ENCODE peak calls at places on chromosome 21, in nine cellular contexts. A is prostate gland, I is fibroblast of the aortic adventitia, W is nephron progenitor cell, J is ascending aorta, V is foreskin fibroblast, O is fibroblast of pulmonary artery, H is neural crest cell, D is fibroblast of villous mesenchyme. L is an unnamed sample.

GRCh38 chr21:39055167-39055767 is 128.0 kb downstream of the PSMG1 start:
- DNase-seq in A (no peak), I (no peak), W (no peak), J (no peak), V (no peak), O (no peak), H (no peak), D (peak; percentile 32), L (no peak)

GRCh38 chr21:29506214-29506613 is 207.5 kb downstream of the BACH1 start:
- DNase-seq in A (no peak), I (no peak), W (no peak), J (no peak), V (no peak), O (no peak), H (no peak), D (no peak), L (no peak)

GRCh38 chr21:39373634-39374033 is 24.7 kb upstream of the HMGN1 start:
- DNase-seq in A (no peak), I (peak; percentile 46), W (no peak), J (no peak), V (peak; percentile 77), O (peak; percentile 64), H (no peak), D (peak; percentile 53), L (peak; percentile 39)

GRCh38 chr21:42174173-42174572 is 44.8 kb upstream of the ABCG1 start:
- DNase-seq in A (no peak), I (no peak), W (no peak), J (no peak), V (no peak), O (no peak), H (no peak), D (no peak), L (no peak)

GRCh38 chr21:36134820-36135390 is at the start of gene CBR3:
- DNase-seq in A (peak; percentile 60), I (peak; percentile 91), W (peak; percentile 40), J (no peak), V (peak; percentile 77), O (peak; percentile 36), H (peak; percentile 23), D (peak; percentile 35), L (peak; percentile 67)

GRCh38 chr21:28393279-28393678 is 599.4 kb downstream of the LTN1 start:
- DNase-seq in A (no peak), I (no peak), W (no peak), J (no peak), V (no peak), O (no peak), H (no peak), D (no peak), L (peak; percentile 92)

GRCh38 chr21:29232601-29233541 is 65.9 kb upstream of the BACH1 start:
- DNase-seq in A (no peak), I (peak; percentile 61), W (no peak), J (no peak), V (peak; percentile 63), O (peak; percentile 45), H (no peak), D (peak; percentile 89), L (peak; percentile 56)

GRCh38 chr21:28671549-28672195 is 321.0 kb downstream of the LTN1 start:
- DNase-seq in A (no peak), I (no peak), W (no peak), J (no peak), V (peak; percentile 16), O (no peak), H (no peak), D (peak; percentile 81), L (no peak)

GRCh38 chr21:37520801-37521200 is 154.2 kb downstream of the DYRK1A start:
- DNase-seq in A (no peak), I (no peak), W (no peak), J (no peak), V (no peak), O (no peak), H (no peak), D (no peak), L (no peak)

GRCh38 chr21:41530366-41530765 is 22.4 kb upstream of the TMPRSS2 start:
- DNase-seq in A (no peak), I (no peak), W (no peak), J (no peak), V (no peak), O (no peak), H (no peak), D (no peak), L (no peak)

GRCh38 chr21:35095859-35096291 is 46.8 kb upstream of the RUNX1 start:
- DNase-seq in A (no peak), I (peak; percentile 97), W (no peak), J (no peak), V (peak; percentile 30), O (peak; percentile 84), H (no peak), D (peak; percentile 8), L (peak; percentile 18)

DNA sequence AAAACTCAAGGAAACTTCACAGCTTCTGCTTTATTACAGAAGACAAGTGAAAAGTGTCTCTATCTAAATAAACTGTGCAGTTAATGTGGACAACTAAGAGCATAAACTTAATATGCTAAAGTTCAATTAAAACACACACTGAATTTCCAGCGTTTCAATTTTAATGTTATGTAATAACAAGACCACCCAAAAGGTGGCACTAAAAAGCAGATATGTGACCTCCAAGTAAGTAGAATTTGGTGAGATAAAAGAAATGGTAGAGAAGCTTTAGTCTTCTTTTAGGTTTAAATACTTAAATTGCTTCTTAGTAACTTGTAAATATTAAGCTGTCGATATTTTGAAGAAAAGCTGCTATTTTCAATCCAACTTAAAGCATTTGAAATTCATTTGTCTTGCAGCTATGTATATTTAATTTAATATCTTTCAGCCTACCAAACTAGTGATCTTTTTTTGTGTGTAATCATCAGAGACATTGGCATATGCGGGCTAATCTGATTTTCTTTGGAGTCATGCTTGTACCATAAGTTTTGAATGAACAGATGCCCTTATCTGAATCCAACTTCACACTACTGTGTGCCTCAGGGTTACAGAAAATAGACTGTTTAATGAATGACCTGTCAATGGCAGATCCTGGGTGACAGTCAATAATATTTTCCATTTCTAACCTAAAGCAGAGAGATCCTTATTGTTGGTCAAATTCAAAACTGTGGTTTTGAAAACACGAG is 36.5 kb upstream of the ADAMTS1 start:
- DNase-seq in A (no peak), I (peak; percentile 65), W (no peak), J (no peak), V (peak; percentile 49), O (peak; percentile 54), H (no peak), D (peak; percentile 50), L (peak; percentile 26)
- TF ChIP-seq CTCF in A (no peak), I (peak; percentile 32), W (peak; percentile 48), J (peak; percentile 14), V (peak; percentile 23), O (peak; percentile 40), H (peak; percentile 59), D (peak; percentile 45), L (peak; percentile 30)

GRCh38 chr21:45350206-45350854 is 54.6 kb upstream of the COL18A1 start:
- DNase-seq in A (no peak), I (no peak), W (no peak), J (no peak), V (no peak), O (no peak), H (no peak), D (no peak), L (no peak)

GRCh38 chr21:45347712-45348477 is 57.1 kb upstream of the COL18A1 start:
- DNase-seq in A (no peak), I (no peak), W (no peak), J (no peak), V (no peak), O (no peak), H (no peak), D (peak; percentile 34), L (no peak)

GRCh38 chr21:45344576-45344975 is 56.9 kb upstream of the POFUT2 start:
- DNase-seq in A (no peak), I (no peak), W (no peak), J (no peak), V (no peak), O (no peak), H (no peak), D (no peak), L (no peak)

GRCh38 chr21:45348591-45349327 is 56.2 kb upstream of the COL18A1 start:
- DNase-seq in A (no peak), I (no peak), W (no peak), J (no peak), V (no peak), O (no peak), H (no peak), D (no peak), L (no peak)

DNA sequence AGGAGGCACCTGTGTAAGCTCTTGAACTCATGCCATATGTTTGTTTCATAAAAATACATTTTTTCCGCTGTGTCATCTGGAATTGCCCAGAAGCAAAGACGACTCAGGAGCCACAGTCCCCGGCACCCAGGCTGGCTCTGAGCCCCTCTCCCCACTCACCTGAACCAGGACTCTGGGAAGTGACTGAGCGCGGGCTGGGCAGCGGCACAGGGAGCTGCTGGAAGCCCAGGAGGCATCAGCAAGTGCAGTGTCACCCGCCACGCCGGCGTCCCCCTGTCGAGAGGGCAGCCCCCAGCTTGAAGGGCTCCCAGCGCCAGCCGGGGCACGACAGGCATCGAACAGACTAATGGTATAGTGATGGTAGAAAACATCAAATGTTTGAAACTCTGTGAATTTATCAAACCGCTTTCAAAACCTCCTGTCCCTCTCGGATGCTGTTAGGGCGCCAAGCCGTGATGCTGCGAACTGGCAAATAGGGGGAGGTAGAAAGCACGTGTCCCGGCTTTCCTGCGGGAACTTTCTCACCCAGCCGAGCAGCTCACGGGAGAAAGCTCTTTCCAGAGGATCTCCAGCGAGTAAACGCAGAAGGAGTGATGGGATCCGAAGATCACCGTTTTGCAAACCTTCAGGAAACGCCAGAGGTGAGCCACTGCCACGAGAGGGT is 57.8 kb upstream of the COL18A1 start:
- DNase-seq in A (no peak), I (peak; percentile 41), W (no peak), J (no peak), V (no peak), O (no peak), H (no peak), D (no peak), L (no peak)
- TF ChIP-seq CTCF in A (no peak), I (peak; percentile 23), W (no peak), J (no peak), V (no peak), O (no peak), H (no peak), D (no peak), L (no peak)

DNA sequence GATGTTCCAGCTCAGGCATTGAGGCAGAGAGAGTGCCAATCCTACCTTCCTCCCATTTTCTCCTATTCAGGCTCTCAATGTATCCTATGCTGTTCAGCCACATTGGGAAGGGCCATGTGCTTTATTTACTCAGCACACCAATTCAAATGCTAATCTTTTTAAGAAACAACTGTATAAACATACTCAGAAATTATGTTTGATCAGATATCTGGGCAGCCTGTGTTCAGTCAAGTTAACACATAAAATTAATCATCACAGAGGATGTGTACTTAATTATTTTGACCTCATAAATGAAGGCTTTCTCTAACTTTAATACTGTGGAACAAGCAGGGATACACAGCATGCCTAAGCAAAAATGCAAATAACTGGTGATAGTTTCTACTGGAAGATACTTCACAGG is 149.8 kb downstream of the NCAM2 start:
- DNase-seq in A (no peak), I (no peak), W (no peak), J (no peak), V (no peak), O (no peak), H (no peak), D (no peak), L (no peak)
- TF ChIP-seq CTCF in A (no peak), I (no peak), W (no peak), J (no peak), V (no peak), O (no peak), H (no peak), D (no peak), L (no peak)

DNA sequence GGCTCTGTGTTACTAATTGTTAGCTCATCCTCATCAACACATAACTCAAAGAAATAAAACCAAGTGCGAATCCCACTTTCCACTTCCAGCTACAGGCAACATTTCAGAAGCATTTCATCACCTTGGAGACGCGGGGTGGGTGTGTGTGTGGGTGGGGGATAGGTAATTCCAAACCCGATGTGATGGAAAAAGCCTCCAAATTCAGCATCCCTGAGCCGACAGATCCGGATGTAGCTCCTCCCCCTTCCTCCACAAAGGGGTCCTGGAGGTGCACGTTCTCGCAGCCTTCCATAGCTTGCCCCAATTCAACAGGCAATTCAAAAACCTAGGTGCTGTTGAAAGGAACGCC is 486 bp downstream of the HSPA13 start:
- DNase-seq in A (no peak), I (peak; percentile 52), W (no peak), J (no peak), V (peak; percentile 39), O (peak; percentile 14), H (no peak), D (peak; percentile 41), L (peak; percentile 43)
- TF ChIP-seq CTCF in A (no peak), I (no peak), W (no peak), J (no peak), V (no peak), O (no peak), H (no peak), D (no peak), L (no peak)

L was measured in MCF 10A.